ENCODE peak calls at places on chromosomes 13 and 19, in five cellular contexts. H, O, Q, W and Z are unnamed samples. For H3K4me1 and H3K27me3, the result is how much of the 10 kb centered on the place peaks cover.

GRCh38 chr19:45016388-45017314 is 15.4 kb downstream of the RELB start:
- DNase-seq in O (peak), W (peak), Q (peak), H (peak), Z (no peak)

GRCh38 chr19:43777163-43777700 is 3.5 kb downstream of the KCNN4 start:
- DNase-seq in O (no peak), H (no peak), Q (no peak), W (peak), Z (no peak)

GRCh38 chr19:5200844-5201243 is 139.8 kb downstream of the PTPRS start:
- DNase-seq in O (no peak), H (no peak), Q (no peak), W (no peak), Z (no peak)

GRCh38 chr19:15284896-15285295 is 47.4 kb downstream of the BRD4 start:
- DNase-seq in W (no peak), O (no peak), H (no peak), Q (no peak), Z (no peak)

GRCh38 chr19:55460670-55461258 is 678 bp downstream of the ISOC2 start:
- DNase-seq in W (peak), H (peak), O (peak), Q (peak), Z (peak)

GRCh38 chr13:96982672-96983071 is 11.6 kb downstream of the OXGR1 start:
- DNase-seq in H (no peak), O (no peak), W (no peak), Q (no peak), Z (no peak)

GRCh38 chr13:112761701-112762689 is 72.2 kb downstream of the ATP11A start:
- DNase-seq in Q (no peak), O (peak), W (no peak), H (no peak), Z (peak)

GRCh38 chr19:512548-513365 is 5.5 kb downstream of the TPGS1 start:
- DNase-seq in H (no peak), Q (no peak), W (no peak), O (no peak), Z (no peak)

GRCh38 chr13:30857636-30858035 is 48.4 kb upstream of the MEDAG start:
- DNase-seq in Q (no peak), W (no peak), O (no peak), H (no peak), Z (no peak)

GRCh38 chr13:98586400-98587144 is 9.7 kb upstream of the STK24 start:
- DNase-seq in O (no peak), Q (no peak), H (no peak), W (no peak), Z (no peak)

GRCh38 chr13:46884531-46884930 is 12.3 kb downstream of the HTR2A start:
- DNase-seq in Q (no peak), H (no peak), O (no peak), W (no peak), Z (no peak)

GRCh38 chr19:15732388-15732787 is 4.6 kb downstream of the OR10H2 start:
- DNase-seq in Q (no peak), W (no peak), O (no peak), H (no peak), Z (no peak)

GRCh38 chr19:16001481-16002312 is 52.9 kb downstream of the OR10H4 start:
- DNase-seq in H (no peak), W (peak), O (no peak), Q (peak), Z (no peak)

GRCh38 chr13:48334534-48335127 is 31.1 kb downstream of the RB1 start:
- DNase-seq in O (no peak), Q (no peak), H (peak), W (peak), Z (no peak)

GRCh38 chr13:44313674-44314073 is 60.0 kb upstream of the SERP2 start:
- DNase-seq in O (no peak), W (no peak), Q (no peak), H (no peak), Z (no peak)

GRCh38 chr13:104442541-104442940 is 1376.3 kb upstream of the SLC10A2 start:
- DNase-seq in O (no peak), H (no peak), W (no peak), Q (no peak), Z (no peak)

GRCh38 chr19:52028780-52029123 is 573 bp upstream of the ZNF614 start:
- DNase-seq in W (no peak), O (no peak), Q (no peak), H (peak), Z (no peak)

GRCh38 chr19:46753420-46754155 is 7.3 kb upstream of the STRN4 start:
- DNase-seq in H (no peak), Q (peak), W (peak), O (peak), Z (peak)

GRCh38 chr13:59991395-59991794 is 172.3 kb downstream of the DIAPH3 start:
- DNase-seq in O (no peak), H (no peak), W (no peak), Q (no peak), Z (no peak)

GRCh38 chr13:36275190-36276002 is 22.2 kb downstream of the CCDC169 start:
- DNase-seq in W (peak), Q (peak), H (peak), O (no peak), Z (no peak)

GRCh38 chr13:20192470-20193141 is at the start of gene GJB2:
- DNase-seq in W (no peak), Q (no peak), H (peak), O (no peak), Z (peak)

GRCh38 chr13:80199067-80199466 is 141.9 kb downstream of the SPRY2 start:
- DNase-seq in H (no peak), Q (no peak), O (no peak), W (no peak), Z (no peak)

GRCh38 chr19:42270346-42271044 is 1.4 kb downstream of the CIC start:
- DNase-seq in H (no peak), O (peak), W (peak), Q (peak), Z (peak)

GRCh38 chr13:99665716-99666115 is 164.4 kb downstream of the TM9SF2 start:
- DNase-seq in Q (no peak), H (no peak), O (no peak), W (no peak), Z (no peak)

GRCh38 chr19:29155683-29156082 is 57.3 kb downstream of the UQCRFS1 start:
- DNase-seq in W (no peak), O (no peak), H (no peak), Q (no peak), Z (no peak)

GRCh38 chr13:33441015-33441414 is 155.5 kb upstream of the STARD13 start:
- DNase-seq in O (no peak), Q (peak), W (no peak), H (peak), Z (no peak)

GRCh38 chr19:12783849-12784393 is 7.4 kb upstream of the JUNB start:
- DNase-seq in W (no peak), Q (no peak), O (peak), H (no peak), Z (no peak)

GRCh38 chr13:95677564-95678386 is 836 bp downstream of the DNAJC3 start:
- DNase-seq in W (peak), Q (no peak), O (no peak), H (peak), Z (no peak)

GRCh38 chr13:27965740-27966640 is 3.1 kb downstream of the CDX2 start:
- DNase-seq in W (no peak), H (peak), O (no peak), Q (peak), Z (no peak)

GRCh38 chr13:31929031-31929770 is 102.4 kb upstream of the FRY start:
- DNase-seq in Q (no peak), H (no peak), O (no peak), W (no peak), Z (no peak)

GRCh38 chr13:94154362-94154761 is 325.1 kb downstream of the DCT start:
- DNase-seq in O (peak), H (no peak), W (no peak), Q (peak), Z (no peak)

GRCh38 chr19:343451-343931 is 1.1 kb downstream of the MIER2 start:
- DNase-seq in O (no peak), Q (no peak), H (no peak), W (peak), Z (peak)

GRCh38 chr19:3148503-3148902 is 12.7 kb downstream of the GNA15 start:
- DNase-seq in W (no peak), O (no peak), Q (no peak), H (no peak), Z (no peak)

GRCh38 chr13:19634129-19634740 is 776 bp downstream of the MPHOSPH8 start:
- DNase-seq in Q (no peak), O (no peak), W (no peak), H (peak), Z (no peak)

GRCh38 chr13:23979361-23980159 is 82.3 kb upstream of the C1QTNF9B start:
- DNase-seq in Q (peak), H (peak), W (peak), O (peak), Z (peak)

GRCh38 chr13:39326471-39326870 is 276.5 kb downstream of the LHFPL6 start:
- DNase-seq in Q (no peak), W (no peak), O (no peak), H (no peak), Z (no peak)

GRCh38 chr13:39327080-39327479 is 275.9 kb downstream of the LHFPL6 start:
- DNase-seq in Q (no peak), O (no peak), W (no peak), H (no peak), Z (no peak)

GRCh38 chr13:39330504-39330903 is 272.5 kb downstream of the LHFPL6 start:
- DNase-seq in W (no peak), H (no peak), Q (no peak), O (no peak), Z (no peak)

GRCh38 chr13:39324806-39325311 is 278.1 kb downstream of the LHFPL6 start:
- DNase-seq in Q (no peak), W (no peak), H (no peak), O (no peak), Z (no peak)

DNA sequence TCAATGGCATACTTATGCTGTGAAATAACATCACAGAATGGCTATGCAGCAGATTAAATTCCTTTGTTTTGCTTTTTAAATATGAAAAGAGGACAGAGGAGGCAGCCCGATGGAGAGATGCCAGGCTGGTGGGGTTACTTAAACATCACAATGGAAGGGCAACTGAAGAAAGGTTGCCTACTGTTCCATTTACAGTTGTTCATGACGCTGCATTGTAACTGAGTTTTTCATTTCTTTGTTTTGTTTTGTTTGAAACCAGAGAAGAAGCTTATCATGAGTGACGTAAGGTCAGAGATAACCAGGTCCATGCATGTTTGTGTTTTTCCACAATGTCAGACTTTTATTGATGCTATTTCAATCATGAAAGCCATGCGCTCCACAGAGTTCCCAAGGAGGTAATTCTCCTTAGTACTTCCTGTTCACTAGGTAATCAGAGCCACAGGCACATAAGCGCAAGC is 273.8 kb downstream of the LHFPL6 start:
- DNase-seq in H (peak), W (no peak), Q (no peak), O (no peak), Z (no peak)
- H3K4me3 ChIP-seq in H (no peak), W (no peak), Q (no peak), O (no peak), Z (no peak)

GRCh38 chr19:48812094-48812929 is 1.5 kb upstream of the BCAT2 start:
- DNase-seq in O (peak), Q (peak), H (peak), W (peak), Z (peak)
- H3K4me1 ChIP-seq in O (under half), Q (under half), H (under half), W (under half), Z (under half)

DNA sequence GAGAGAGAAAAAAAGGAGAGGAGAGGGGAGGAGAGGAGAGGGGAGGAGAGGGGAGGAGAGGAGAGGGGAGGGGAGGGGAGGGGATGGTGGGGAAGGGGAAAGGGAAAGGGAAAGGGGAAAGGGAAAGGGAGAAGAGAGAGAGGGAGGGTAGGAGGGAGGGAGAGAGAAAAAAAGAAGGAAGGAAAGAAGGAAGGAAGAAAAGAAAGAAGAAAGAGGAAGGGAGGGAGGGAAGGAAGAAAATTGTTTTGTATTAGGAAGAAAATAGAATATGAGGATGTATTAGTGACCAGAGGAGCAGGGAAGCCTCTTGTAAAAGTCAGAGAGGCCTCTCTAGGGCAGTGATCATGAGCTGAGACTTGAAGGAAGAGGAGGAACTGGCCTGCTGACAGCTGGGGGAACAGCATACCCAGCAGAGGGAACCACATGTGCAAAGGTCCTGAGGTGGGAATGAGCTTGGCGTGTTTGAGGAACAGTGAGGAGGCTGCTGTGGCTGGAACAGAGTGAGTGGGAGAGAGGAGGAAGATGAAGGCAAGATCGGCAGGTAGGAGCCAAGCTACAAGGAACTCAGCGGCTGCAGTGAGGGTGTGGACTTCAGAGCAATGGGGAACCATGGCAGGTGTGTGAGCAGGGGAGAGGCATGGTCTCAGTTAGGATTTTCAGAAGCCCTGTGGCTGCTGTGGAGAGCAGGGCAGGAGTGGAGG is 9.6 kb upstream of the KCNN1 start:
- DNase-seq in O (no peak), H (no peak), Q (no peak), W (no peak), Z (no peak)
- H3K27me3 ChIP-seq in O (half or more), H (under half), Q (under half), W (under half), Z (under half)

DNA sequence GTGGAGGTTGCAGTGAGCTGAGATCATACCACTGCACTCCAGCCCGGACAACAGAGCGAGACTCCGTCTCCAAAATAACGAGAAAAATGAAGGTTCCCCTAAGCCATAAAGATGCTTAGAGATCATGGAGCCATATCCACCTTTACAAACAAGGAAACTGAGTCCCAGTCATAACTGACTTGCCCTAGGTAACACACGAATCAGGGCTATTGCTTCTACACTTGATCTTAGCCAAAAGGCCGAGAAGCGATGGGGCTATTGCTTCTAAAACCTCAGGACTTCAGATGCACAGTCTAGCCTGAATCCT is 3.2 kb downstream of the DBP start:
- DNase-seq in H (no peak), Q (no peak), W (no peak), O (no peak), Z (no peak)
- H3K4me3 ChIP-seq in H (peak), Q (no peak), W (peak), O (peak), Z (peak)

GRCh38 chr13:110307697-110308376 is 753 bp downstream of the COL4A2 start:
- DNase-seq in W (no peak), H (no peak), Q (no peak), O (no peak), Z (peak)
- H3K4me1 ChIP-seq in W (under half), H (under half), Q (under half), O (under half), Z (under half)

GRCh38 chr19:49349567-49349966 is 12.6 kb downstream of the TEAD2 start:
- DNase-seq in Q (no peak), W (no peak), O (no peak), H (no peak), Z (no peak)
- H3K27me3 ChIP-seq in Q (under half), W (under half), O (under half), H (under half), Z (under half)

GRCh38 chr13:21330126-21330861 is 128.8 kb downstream of the ZDHHC20 start:
- DNase-seq in H (no peak), O (no peak), W (peak), Q (no peak), Z (no peak)
- H3K4me3 ChIP-seq in H (no peak), O (no peak), W (peak), Q (no peak), Z (no peak)